ENCODE peak calls at places on chromosomes 13 and 19, in seven cellular contexts. K, V, O, D, T, Q and P are unnamed samples.

GRCh38 chr13:103960011-103960410 is 893.8 kb upstream of the SLC10A2 start:
- DNase-seq in K (no peak), V (no peak), O (no peak), D (no peak), T (no peak), Q (no peak), P (no peak)

GRCh38 chr19:48554385-48555091 is 2.6 kb downstream of the SULT2B1 start:
- DNase-seq in K (no peak), V (peak; percentile 75), O (no peak), D (no peak), T (peak; percentile 89), Q (peak; percentile 67), P (no peak)

GRCh38 chr13:106152047-106152446 is 383.4 kb downstream of the EFNB2 start:
- DNase-seq in K (no peak), V (no peak), O (no peak), D (no peak), T (no peak), Q (no peak), P (no peak)

GRCh38 chr19:51031880-51032225 is 2.9 kb downstream of the KLK12 start:
- DNase-seq in K (no peak), V (no peak), O (no peak), D (no peak), T (no peak), Q (no peak), P (no peak)

GRCh38 chr13:113669231-113669870 is 2.3 kb downstream of the GRK1 start:
- DNase-seq in K (no peak), V (no peak), O (no peak), D (no peak), T (no peak), Q (no peak), P (no peak)

GRCh38 chr19:6947745-6948144 is 60.4 kb downstream of the ADGRE1 start:
- DNase-seq in K (no peak), V (no peak), O (no peak), D (peak; percentile 79), T (no peak), Q (peak; percentile 3), P (peak; percentile 23)

GRCh38 chr13:51523082-51523518 is 61.2 kb upstream of the WDFY2 start:
- DNase-seq in K (no peak), V (no peak), O (peak; percentile 45), D (no peak), T (no peak), Q (peak; percentile 53), P (no peak)

GRCh38 chr19:35139618-35139943 is 957 bp downstream of the FXYD1 start:
- DNase-seq in K (no peak), V (no peak), O (no peak), D (no peak), T (no peak), Q (no peak), P (no peak)

GRCh38 chr13:101512650-101513049 is 60.2 kb downstream of the ITGBL1 start:
- DNase-seq in K (no peak), V (no peak), O (no peak), D (no peak), T (no peak), Q (no peak), P (no peak)

GRCh38 chr13:112812306-112813034 is 122.6 kb downstream of the ATP11A start:
- DNase-seq in K (no peak), V (no peak), O (no peak), D (no peak), T (no peak), Q (no peak), P (no peak)

GRCh38 chr13:112244061-112244460 is 132.1 kb upstream of the SPACA7 start:
- DNase-seq in K (no peak), V (no peak), O (no peak), D (no peak), T (no peak), Q (no peak), P (no peak)

GRCh38 chr13:110628952-110629701 is 13.8 kb downstream of the NAXD start:
- DNase-seq in K (no peak), V (no peak), O (peak; percentile 77), D (no peak), T (no peak), Q (no peak), P (no peak)

GRCh38 chr13:66532146-66532545 is 698.0 kb downstream of the PCDH9 start:
- DNase-seq in K (no peak), V (no peak), O (no peak), D (no peak), T (no peak), Q (no peak), P (no peak)

GRCh38 chr13:78701383-78701782 is 42.4 kb upstream of the OBI1 start:
- DNase-seq in K (no peak), V (no peak), O (no peak), D (no peak), T (no peak), Q (no peak), P (no peak)

GRCh38 chr19:9178901-9179300 is at the start of gene OR7D2:
- DNase-seq in K (no peak), V (no peak), O (no peak), D (no peak), T (no peak), Q (no peak), P (no peak)

GRCh38 chr13:35512271-35512920 is 35.9 kb upstream of the MAB21L1 start:
- DNase-seq in K (no peak), V (no peak), O (no peak), D (no peak), T (no peak), Q (no peak), P (no peak)

GRCh38 chr19:23795462-23795861 is 36.8 kb upstream of the ZNF681 start:
- DNase-seq in K (no peak), V (no peak), O (no peak), D (no peak), T (no peak), Q (no peak), P (no peak)

GRCh38 chr19:33293255-33294057 is 8.9 kb downstream of the CEBPA start:
- DNase-seq in K (peak; percentile 38), V (no peak), O (no peak), D (no peak), T (no peak), Q (peak; percentile 93), P (no peak)

GRCh38 chr19:54017266-54017665 is 25.8 kb downstream of the CACNG6 start:
- DNase-seq in K (no peak), V (no peak), O (no peak), D (no peak), T (no peak), Q (no peak), P (no peak)

GRCh38 chr19:5308471-5309437 is 31.9 kb downstream of the PTPRS start:
- DNase-seq in K (peak; percentile 64), V (no peak), O (peak; percentile 89), D (no peak), T (no peak), Q (no peak), P (peak; percentile 79)

GRCh38 chr19:11137542-11138384 is 17.8 kb downstream of the SPC24 start:
- DNase-seq in K (peak; percentile 89), V (no peak), O (peak; percentile 90), D (no peak), T (no peak), Q (peak; percentile 75), P (no peak)
- TF ChIP-seq YY1 in K (peak; percentile 8), V (no peak), O (no peak), D (peak; percentile 24), T (no peak), Q (peak; percentile 35), P (no peak)

GRCh38 chr13:24540236-24541126 is 27.9 kb upstream of the PARP4 start:
- DNase-seq in K (peak; percentile 39), V (peak; percentile 54), O (peak; percentile 51), D (no peak), T (no peak), Q (peak; percentile 2), P (no peak)

GRCh38 chr13:24539500-24540165 is 27.1 kb upstream of the PARP4 start:
- DNase-seq in K (no peak), V (no peak), O (no peak), D (no peak), T (no peak), Q (no peak), P (no peak)

GRCh38 chr13:24541127-24541475 is 28.5 kb upstream of the PARP4 start:
- DNase-seq in K (no peak), V (no peak), O (no peak), D (no peak), T (no peak), Q (no peak), P (no peak)
- TF ChIP-seq YY1 in K (no peak), V (no peak), O (no peak), D (no peak), T (no peak), Q (no peak), P (no peak)

DNA sequence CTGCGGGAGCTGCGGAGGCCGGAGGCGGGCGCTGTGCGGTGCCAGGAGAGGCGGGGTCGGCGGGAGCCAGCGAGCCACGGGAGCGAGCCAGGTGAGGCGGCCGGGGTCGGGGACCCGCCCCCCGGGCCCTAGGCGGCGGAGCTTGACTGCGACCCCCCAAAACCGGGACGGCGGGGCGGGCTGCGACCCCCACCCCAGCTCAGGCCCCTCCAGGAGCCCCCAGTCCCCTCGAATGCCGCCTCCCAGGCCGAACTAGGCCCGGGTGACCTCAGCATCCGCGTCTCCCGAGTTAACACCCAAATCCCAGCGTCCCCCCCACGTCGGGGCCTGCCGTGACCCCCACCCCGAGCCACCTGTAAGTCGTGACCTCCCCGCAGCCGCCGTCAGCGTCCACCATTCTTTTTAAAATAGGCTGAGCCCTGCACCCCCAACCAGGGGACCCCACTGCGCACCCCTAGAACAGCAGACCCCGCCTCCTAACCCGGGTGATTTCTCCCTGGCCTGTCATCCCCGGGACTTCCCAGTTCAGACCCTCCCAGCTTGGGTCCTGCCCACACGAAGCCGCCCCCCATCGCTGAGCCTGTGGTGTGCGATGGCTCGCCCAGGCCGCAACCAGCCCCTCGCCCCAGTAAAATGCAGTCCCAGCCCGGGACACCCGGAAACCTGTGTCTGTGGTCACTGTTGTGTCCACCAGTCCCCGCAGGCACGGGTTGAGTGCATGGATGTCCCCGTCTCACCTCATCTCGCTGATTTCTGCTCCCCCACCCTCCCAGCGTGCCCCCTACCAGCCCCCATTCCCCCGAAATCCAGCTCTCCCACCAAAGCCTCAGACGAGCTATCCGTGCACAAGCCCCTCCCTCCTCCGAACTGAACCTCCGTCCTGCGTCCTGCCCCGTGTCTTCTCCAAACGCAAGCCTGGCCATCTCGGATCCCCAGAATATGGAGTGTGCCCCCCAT is 551 bp downstream of the FZR1 start:
- DNase-seq in K (peak; percentile 28), V (no peak), O (peak; percentile 66), D (no peak), T (no peak), Q (no peak), P (no peak)
- TF ChIP-seq YY1 in K (no peak), V (no peak), O (no peak), D (no peak), T (no peak), Q (no peak), P (no peak)

DNA sequence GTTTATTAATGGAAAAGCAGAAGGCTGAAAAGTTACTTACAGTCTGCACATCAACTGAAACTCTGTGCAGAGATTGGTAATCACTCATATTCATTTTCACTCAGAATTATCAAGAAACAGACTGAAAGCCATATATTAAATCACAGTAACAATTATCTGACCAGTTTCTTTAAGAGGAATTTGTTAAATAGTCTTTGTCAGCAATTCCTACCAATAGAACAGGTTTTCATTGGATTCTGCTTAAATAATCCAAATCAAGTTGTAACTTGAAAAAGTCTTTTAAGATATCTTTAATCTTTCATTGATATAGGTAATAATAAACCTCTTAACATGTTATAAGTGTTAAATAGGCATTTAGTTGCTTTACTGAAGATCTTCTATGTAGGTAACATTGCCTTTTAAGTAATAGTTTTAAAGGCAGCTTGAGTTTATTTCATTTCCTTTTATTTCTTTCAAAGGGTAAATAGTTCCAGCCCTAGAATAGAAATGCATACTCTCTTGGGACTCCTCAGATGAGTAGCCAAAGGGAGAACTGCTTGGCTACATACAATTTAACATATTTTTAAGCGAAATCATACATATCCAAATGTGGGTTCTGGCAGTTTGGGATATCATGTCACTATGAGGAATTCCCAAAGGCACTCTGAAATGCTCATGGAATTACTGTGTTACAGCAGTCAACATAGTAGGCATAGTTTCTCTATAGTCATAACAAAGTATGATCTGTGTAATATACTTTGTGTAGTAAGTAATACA is 326.0 kb upstream of the SPRY2 start:
- DNase-seq in K (no peak), V (no peak), O (no peak), D (no peak), T (no peak), Q (no peak), P (no peak)
- TF ChIP-seq YY1 in K (no peak), V (no peak), O (no peak), D (no peak), T (no peak), Q (no peak), P (no peak)